ENCODE peak calls at places on chromosomes 13 and 19, in seven cellular contexts. C, F, I, S, T, G and K are unnamed samples.

GRCh38 chr13:100395698-100396373 is 192.8 kb downstream of the GGACT start:
- DNase-seq in C (no peak), S (no peak), T (no peak), G (no peak), I (no peak), F (no peak), K (no peak)

GRCh38 chr19:43700368-43701015 is 15.4 kb upstream of the IRGC start:
- DNase-seq in G (peak; percentile 85), I (no peak), C (peak; percentile 84), T (peak; percentile 53), S (no peak), F (no peak), K (no peak)

GRCh38 chr13:25683056-25683455 is 311.3 kb downstream of the ATP8A2 start:
- DNase-seq in C (no peak), S (no peak), I (no peak), T (no peak), F (no peak), G (no peak), K (no peak)

GRCh38 chr13:101755228-101755887 is 302.9 kb downstream of the ITGBL1 start:
- DNase-seq in S (no peak), T (no peak), I (no peak), G (no peak), C (no peak), F (no peak), K (no peak)

GRCh38 chr19:50639121-50640112 is at the start of gene SYT3:
- DNase-seq in S (peak; percentile 12), I (peak; percentile 82), T (peak; percentile 90), G (peak; percentile 45), C (peak; percentile 27), F (peak; percentile 57), K (no peak)

GRCh38 chr19:5282926-5283325 is 57.7 kb downstream of the PTPRS start:
- DNase-seq in S (no peak), F (no peak), T (no peak), C (no peak), I (no peak), G (no peak), K (no peak)

GRCh38 chr19:28898279-28898678 is 314.7 kb downstream of the UQCRFS1 start:
- DNase-seq in G (no peak), I (no peak), C (peak; percentile 43), T (no peak), S (no peak), F (no peak), K (no peak)

GRCh38 chr19:57560049-57560491 is 407 bp upstream of the ZNF550 start:
- DNase-seq in C (peak; percentile 76), G (peak; percentile 94), I (no peak), F (no peak), S (no peak), T (peak; percentile 88), K (no peak)

GRCh38 chr13:83634601-83635000 is 247.7 kb downstream of the SLITRK1 start:
- DNase-seq in T (no peak), G (no peak), S (no peak), C (no peak), I (no peak), F (no peak), K (no peak)

GRCh38 chr13:23510979-23511735 is 59.1 kb upstream of the TNFRSF19 start:
- DNase-seq in I (peak; percentile 11), G (peak; percentile 40), S (no peak), T (no peak), C (peak; percentile 75), F (no peak), K (peak; percentile 17)

GRCh38 chr13:80083097-80083429 is 257.9 kb downstream of the SPRY2 start:
- DNase-seq in T (no peak), I (no peak), G (peak; percentile 32), C (no peak), S (no peak), F (no peak), K (no peak)

GRCh38 chr19:17245535-17245984 is at the start of gene NR2F6:
- DNase-seq in G (no peak), I (no peak), F (no peak), C (no peak), S (no peak), T (no peak), K (no peak)

GRCh38 chr19:5228932-5229777 is 111.5 kb downstream of the PTPRS start:
- DNase-seq in S (no peak), T (no peak), I (peak; percentile 41), C (no peak), F (no peak), G (no peak), K (no peak)

GRCh38 chr19:16258440-16258903 is 60.8 kb downstream of the AP1M1 start:
- DNase-seq in F (no peak), I (no peak), C (no peak), S (no peak), G (no peak), T (no peak), K (no peak)

GRCh38 chr13:44384778-44385177 is 11.2 kb downstream of the SERP2 start:
- DNase-seq in T (no peak), S (no peak), G (no peak), C (no peak), I (no peak), F (no peak), K (no peak)

GRCh38 chr13:40152145-40152544 is 496.7 kb downstream of the COG6 start:
- DNase-seq in S (no peak), G (peak; percentile 77), I (no peak), C (peak; percentile 49), F (no peak), T (peak; percentile 68), K (no peak)

GRCh38 chr19:34644991-34645461 is 31.9 kb downstream of the SCGB2B2 start:
- DNase-seq in T (no peak), S (no peak), C (no peak), G (no peak), I (no peak), F (no peak), K (no peak)